ENCODE peak calls at places on chromosomes 6 and 20, in ten cellular contexts. E is fibroblast of the aortic adventitia, F is bronchial epithelial cell, D is hepatocyte, S is body of pancreas, Q is epithelial cell of esophagus, U is breast epithelium, H is psoas muscle, Z is fibroblast of pulmonary artery, O is A549. P is an unnamed sample.

GRCh38 chr6:15956205-15957106 is 172.4 kb upstream of the MYLIP start:
- DNase-seq in E (no peak), F (no peak), D (peak; percentile 70), S (peak; percentile 5), Q (no peak), U (no peak), H (no peak), Z (peak; percentile 22), O (peak; percentile 25), P (peak; percentile 8)

GRCh38 chr6:169957351-169957963 is 206.0 kb downstream of the ERMARD start:
- DNase-seq in E (no peak), F (no peak), D (no peak), S (no peak), Q (no peak), U (peak; percentile 10), H (no peak), Z (no peak), O (no peak), P (no peak)

GRCh38 chr6:159398633-159399032 is 229.4 kb downstream of the FNDC1 start:
- DNase-seq in E (no peak), F (no peak), D (no peak), S (no peak), Q (no peak), U (no peak), H (no peak), Z (no peak), O (no peak), P (no peak)

GRCh38 chr6:80540700-80541099 is 434.2 kb downstream of the BCKDHB start:
- DNase-seq in E (no peak), F (peak; percentile 45), D (no peak), S (no peak), Q (peak; percentile 23), U (no peak), H (no peak), Z (no peak), O (no peak), P (peak; percentile 64)

GRCh38 chr6:166004491-166005275 is 163.0 kb downstream of the TBXT start:
- DNase-seq in E (no peak), F (no peak), D (no peak), S (no peak), Q (no peak), U (no peak), H (no peak), Z (no peak), O (no peak), P (no peak)

GRCh38 chr6:132445201-132445951 is 44.1 kb upstream of the MOXD1 start:
- DNase-seq in E (peak; percentile 86), F (peak; percentile 84), D (no peak), S (no peak), Q (peak; percentile 76), U (no peak), H (no peak), Z (peak; percentile 67), O (peak; percentile 55), P (peak; percentile 95)

GRCh38 chr6:169391473-169392071 is 137.9 kb upstream of the THBS2 start:
- DNase-seq in E (no peak), F (no peak), D (no peak), S (no peak), Q (no peak), U (no peak), H (no peak), Z (peak; percentile 8), O (no peak), P (no peak)

GRCh38 chr20:33450867-33451266 is 7.3 kb upstream of the SNTA1 start:
- DNase-seq in E (no peak), F (peak; percentile 17), D (no peak), S (no peak), Q (no peak), U (no peak), H (no peak), Z (peak; percentile 26), O (peak; percentile 13), P (peak; percentile 57)

GRCh38 chr6:70118670-70119069 is 184.2 kb downstream of the COL9A1 start:
- DNase-seq in E (no peak), F (no peak), D (no peak), S (peak; percentile 77), Q (no peak), U (no peak), H (no peak), Z (no peak), O (no peak), P (no peak)

GRCh38 chr6:139533573-139534471 is 159.4 kb upstream of the CITED2 start:
- DNase-seq in E (peak; percentile 84), F (peak; percentile 80), D (peak; percentile 50), S (peak; percentile 50), Q (peak; percentile 70), U (no peak), H (no peak), Z (peak; percentile 96), O (peak; percentile 36), P (peak; percentile 94)

GRCh38 chr20:52490715-52491430 is 299.3 kb upstream of the ZFP64 start:
- DNase-seq in E (peak; percentile 23), F (peak; percentile 96), D (peak; percentile 22), S (no peak), Q (peak; percentile 94), U (no peak), H (no peak), Z (peak; percentile 95), O (peak; percentile 42), P (peak; percentile 82)

GRCh38 chr20:60011512-60012507 is 53.6 kb downstream of the CDH26 start:
- DNase-seq in E (no peak), F (no peak), D (no peak), S (no peak), Q (no peak), U (no peak), H (no peak), Z (no peak), O (no peak), P (no peak)

GRCh38 chr6:16854986-16855385 is 93.7 kb upstream of the ATXN1 start:
- DNase-seq in E (no peak), F (no peak), D (no peak), S (no peak), Q (peak; percentile 27), U (no peak), H (no peak), Z (no peak), O (no peak), P (no peak)

GRCh38 chr6:151004415-151005024 is 139.0 kb downstream of the MTHFD1L start:
- DNase-seq in E (peak; percentile 97), F (peak; percentile 98), D (no peak), S (no peak), Q (peak; percentile 89), U (no peak), H (no peak), Z (peak; percentile 98), O (peak; percentile 75), P (peak; percentile 96)

GRCh38 chr20:6614836-6615235 is 152.7 kb upstream of the BMP2 start:
- DNase-seq in E (no peak), F (no peak), D (no peak), S (no peak), Q (no peak), U (no peak), H (no peak), Z (no peak), O (no peak), P (no peak)

GRCh38 chr6:158284340-158285210 is 27.7 kb upstream of the TULP4 start:
- DNase-seq in E (peak; percentile 84), F (peak; percentile 13), D (peak; percentile 61), S (no peak), Q (peak; percentile 44), U (peak; percentile 60), H (no peak), Z (peak; percentile 87), O (peak; percentile 90), P (peak; percentile 85)

DNA sequence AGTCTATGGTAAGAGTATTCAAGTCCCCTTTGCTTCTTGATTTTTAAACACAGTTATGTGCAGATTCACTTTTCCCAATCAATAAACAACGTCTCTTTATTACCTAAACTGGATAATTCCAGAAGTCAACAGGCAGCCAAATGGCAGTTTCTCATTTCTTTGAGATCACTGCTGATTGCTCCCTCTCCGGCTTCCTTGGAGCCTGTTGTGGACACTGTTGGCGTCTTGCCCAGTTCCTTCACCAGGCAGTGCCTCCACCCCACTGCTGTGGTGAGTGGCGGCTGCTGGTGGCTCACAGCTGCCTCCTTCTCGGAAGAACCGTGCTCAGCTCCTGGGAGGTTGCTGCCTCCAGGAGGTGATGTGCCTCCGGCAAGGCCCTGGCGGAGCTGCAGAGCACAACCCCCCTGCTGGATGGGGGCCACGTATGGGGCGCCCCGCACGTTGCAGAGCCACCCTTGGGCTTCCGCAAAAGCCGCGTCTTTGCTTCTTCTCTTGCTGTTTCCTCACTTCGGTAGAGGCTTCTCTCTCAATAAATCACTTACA is 105.1 kb upstream of the CNKSR3 start:
- DNase-seq in E (no peak), F (peak; percentile 58), D (peak; percentile 66), S (peak; percentile 95), Q (peak; percentile 78), U (peak; percentile 58), H (peak; percentile 28), Z (peak; percentile 87), O (peak; percentile 87), P (peak; percentile 64)
- H3K4me3 ChIP-seq in E (no peak overlapping the region), F (no peak overlapping the region), D (no peak overlapping the region), S (no peak overlapping the region), Q (no peak overlapping the region), U (peak overlapping the region; percentile 16), H (no peak overlapping the region), Z (no peak overlapping the region), O (peak overlapping the region; percentile 20), P (no peak overlapping the region)

DNA sequence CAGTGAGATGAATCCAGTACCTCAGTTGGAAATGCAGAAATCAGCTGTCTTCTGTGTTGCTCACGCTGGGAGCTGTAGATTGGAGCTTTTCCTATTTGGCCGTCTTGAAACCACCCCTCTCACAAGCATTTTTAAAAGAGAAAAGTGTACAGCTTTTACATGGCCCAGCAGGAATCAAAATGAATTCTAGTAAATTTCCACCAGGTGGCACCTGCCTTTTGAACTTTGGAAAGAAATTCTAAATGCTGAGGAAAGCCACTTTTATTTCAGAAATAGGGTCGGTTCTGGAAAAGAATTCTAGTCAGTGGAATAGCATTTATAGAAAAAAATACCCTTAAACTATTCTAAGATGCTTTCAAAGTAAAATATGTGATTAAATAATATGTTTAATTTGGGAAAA is 647.8 kb downstream of the CD109 start:
- DNase-seq in E (peak; percentile 29), F (no peak), D (peak; percentile 5), S (no peak), Q (peak; percentile 23), U (no peak), H (no peak), Z (peak; percentile 37), O (peak; percentile 2), P (peak; percentile 43)
- TF ChIP-seq CTCF in E (peak; percentile 27), F (peak; percentile 9), D (peak; percentile 38), S (peak; percentile 34), Q (peak; percentile 49), U (no peak), H (no peak), Z (peak; percentile 36), O (peak; percentile 43), P (peak; percentile 37)

DNA sequence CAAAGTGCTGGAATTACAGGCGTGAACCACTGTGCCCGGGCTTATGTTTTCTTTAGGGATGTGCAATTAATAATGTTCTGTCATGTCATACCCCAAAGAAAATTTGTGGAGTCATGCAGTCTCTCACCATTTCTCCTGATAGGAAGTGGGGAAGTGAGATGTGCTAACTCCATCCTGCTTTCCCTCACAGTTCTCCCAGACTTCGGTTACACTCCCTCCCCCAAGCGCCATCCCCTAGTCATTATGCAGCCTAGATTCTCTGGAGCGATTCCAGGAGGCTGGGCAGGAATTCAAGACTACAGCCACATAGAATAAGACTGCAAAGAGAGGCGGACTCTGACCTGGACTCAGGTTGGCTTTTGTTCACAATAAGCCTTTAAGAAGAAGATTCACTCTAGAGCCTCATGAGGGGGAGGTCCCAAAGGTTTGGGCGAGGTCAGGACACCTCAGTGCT is 271.4 kb downstream of the ALDH8A1 start:
- DNase-seq in E (peak; percentile 59), F (no peak), D (peak; percentile 55), S (peak; percentile 71), Q (no peak), U (no peak), H (no peak), Z (peak; percentile 95), O (peak; percentile 74), P (peak; percentile 95)
- H3K4me3 ChIP-seq in E (no peak overlapping the region), F (no peak overlapping the region), D (no peak overlapping the region), S (no peak overlapping the region), Q (no peak overlapping the region), U (no peak overlapping the region), H (no peak overlapping the region), Z (no peak overlapping the region), O (no peak overlapping the region), P (no peak overlapping the region)

GRCh38 chr6:72035966-72036365 is 149.6 kb downstream of the RIMS1 start:
- DNase-seq in E (no peak), F (peak; percentile 37), D (no peak), S (no peak), Q (peak; percentile 13), U (no peak), H (no peak), Z (no peak), O (no peak), P (no peak)
- TF ChIP-seq CTCF in E (no peak), F (no peak), D (no peak), S (no peak), Q (no peak), U (no peak), H (no peak), Z (no peak), O (no peak), P (no peak)